ENCODE peak calls at places on chromosomes 6 and 20, in five cellular contexts. One of them, this sample, is unnamed.

GRCh38 chr6:4320860-4321259 is 185.5 kb upstream of the ECI2 start:
- DNase-seq in mesothelial cell of epicardium: no peak
- DNase-seq in H9: no peak
- DNase-seq in foreskin fibroblast: peak; percentile 91
- DNase-seq in lower leg skin: no peak
- DNase-seq in this sample: no peak

GRCh38 chr20:33927703-33928102 is 66.0 kb upstream of the RALY start:
- DNase-seq in mesothelial cell of epicardium: no peak
- DNase-seq in lower leg skin: no peak
- DNase-seq in foreskin fibroblast: no peak
- DNase-seq in H9: no peak
- DNase-seq in this sample: no peak

GRCh38 chr6:166411271-166411670 is 28.5 kb upstream of the MPC1 start:
- DNase-seq in H9: no peak
- DNase-seq in lower leg skin: no peak
- DNase-seq in mesothelial cell of epicardium: no peak
- DNase-seq in foreskin fibroblast: no peak
- DNase-seq in this sample: no peak

GRCh38 chr6:24493945-24494725 is 634 bp upstream of the ALDH5A1 start:
- DNase-seq in H9: no peak
- DNase-seq in mesothelial cell of epicardium: no peak
- DNase-seq in foreskin fibroblast: no peak
- DNase-seq in lower leg skin: no peak
- DNase-seq in this sample: no peak

GRCh38 chr6:151263967-151264366 is 24.2 kb downstream of the AKAP12 start:
- DNase-seq in mesothelial cell of epicardium: no peak
- DNase-seq in H9: no peak
- DNase-seq in foreskin fibroblast: peak; percentile 44
- DNase-seq in lower leg skin: no peak
- DNase-seq in this sample: no peak

GRCh38 chr20:32681175-32682084 is 7.7 kb upstream of the C20orf203 start:
- DNase-seq in lower leg skin: no peak
- DNase-seq in H9: peak; percentile 83
- DNase-seq in foreskin fibroblast: peak; percentile 54
- DNase-seq in mesothelial cell of epicardium: peak; percentile 59
- DNase-seq in this sample: peak; percentile 49

GRCh38 chr6:46676604-46677313 is 10.9 kb upstream of the TDRD6 start:
- DNase-seq in mesothelial cell of epicardium: no peak
- DNase-seq in foreskin fibroblast: no peak
- DNase-seq in lower leg skin: no peak
- DNase-seq in H9: no peak
- DNase-seq in this sample: no peak

GRCh38 chr6:33975631-33976424 is 170.1 kb downstream of the GRM4 start:
- DNase-seq in foreskin fibroblast: no peak
- DNase-seq in lower leg skin: peak; percentile 81
- DNase-seq in H9: peak; percentile 52
- DNase-seq in mesothelial cell of epicardium: no peak
- DNase-seq in this sample: peak; percentile 41

GRCh38 chr20:37223053-37223452 is 38.6 kb downstream of the GHRH start:
- DNase-seq in foreskin fibroblast: peak; percentile 95
- DNase-seq in mesothelial cell of epicardium: no peak
- DNase-seq in H9: no peak
- DNase-seq in lower leg skin: peak; percentile 74
- DNase-seq in this sample: no peak

GRCh38 chr20:1171461-1172093 is 13.2 kb downstream of the TMEM74B start:
- DNase-seq in H9: peak; percentile 77
- DNase-seq in lower leg skin: no peak
- DNase-seq in foreskin fibroblast: peak; percentile 60
- DNase-seq in mesothelial cell of epicardium: peak; percentile 71
- DNase-seq in this sample: peak; percentile 60

GRCh38 chr20:59598625-59599310 is 5.6 kb upstream of the PHACTR3 start:
- DNase-seq in foreskin fibroblast: peak; percentile 10
- DNase-seq in lower leg skin: no peak
- DNase-seq in mesothelial cell of epicardium: peak; percentile 54
- DNase-seq in H9: peak; percentile 70
- DNase-seq in this sample: peak; percentile 69

GRCh38 chr6:139940741-139941712 is 566.6 kb upstream of the CITED2 start:
- DNase-seq in lower leg skin: no peak
- DNase-seq in H9: no peak
- DNase-seq in foreskin fibroblast: no peak
- DNase-seq in mesothelial cell of epicardium: no peak
- DNase-seq in this sample: no peak

GRCh38 chr20:62837790-62838458 is 21.1 kb downstream of the COL9A3 start:
- DNase-seq in H9: no peak
- DNase-seq in lower leg skin: peak; percentile 93
- DNase-seq in foreskin fibroblast: peak; percentile 88
- DNase-seq in mesothelial cell of epicardium: no peak
- DNase-seq in this sample: no peak

GRCh38 chr6:29722773-29723665 is at the start of gene HLA-F:
- DNase-seq in foreskin fibroblast: peak; percentile 87
- DNase-seq in H9: peak; percentile 81
- DNase-seq in mesothelial cell of epicardium: peak; percentile 66
- DNase-seq in lower leg skin: peak; percentile 98
- DNase-seq in this sample: peak; percentile 48
- TF ChIP-seq CTCF in foreskin fibroblast: no peak
- TF ChIP-seq CTCF in H9: peak; percentile 24
- TF ChIP-seq CTCF in mesothelial cell of epicardium: no peak
- TF ChIP-seq CTCF in lower leg skin: no peak
- TF ChIP-seq CTCF in this sample: no peak

GRCh38 chr6:158991017-158991723 is 8.8 kb downstream of the RSPH3 start:
- DNase-seq in H9: peak; percentile 63
- DNase-seq in mesothelial cell of epicardium: no peak
- DNase-seq in lower leg skin: no peak
- DNase-seq in foreskin fibroblast: no peak
- DNase-seq in this sample: no peak
- TF ChIP-seq CTCF in H9: peak; percentile 50
- TF ChIP-seq CTCF in mesothelial cell of epicardium: no peak
- TF ChIP-seq CTCF in lower leg skin: no peak
- TF ChIP-seq CTCF in foreskin fibroblast: no peak
- TF ChIP-seq CTCF in this sample: no peak

GRCh38 chr6:14470697-14471096 is 353.1 kb downstream of the CD83 start:
- DNase-seq in mesothelial cell of epicardium: no peak
- DNase-seq in lower leg skin: no peak
- DNase-seq in H9: no peak
- DNase-seq in foreskin fibroblast: no peak
- DNase-seq in this sample: no peak

GRCh38 chr6:14464716-14465115 is 347.1 kb downstream of the CD83 start:
- DNase-seq in foreskin fibroblast: no peak
- DNase-seq in mesothelial cell of epicardium: no peak
- DNase-seq in lower leg skin: no peak
- DNase-seq in H9: no peak
- DNase-seq in this sample: no peak

GRCh38 chr6:14466278-14466677 is 348.7 kb downstream of the CD83 start:
- DNase-seq in lower leg skin: no peak
- DNase-seq in H9: no peak
- DNase-seq in foreskin fibroblast: peak; percentile 46
- DNase-seq in mesothelial cell of epicardium: no peak
- DNase-seq in this sample: no peak

GRCh38 chr6:14467591-14467990 is 350.0 kb downstream of the CD83 start:
- DNase-seq in lower leg skin: no peak
- DNase-seq in foreskin fibroblast: peak; percentile 83
- DNase-seq in mesothelial cell of epicardium: no peak
- DNase-seq in H9: no peak
- DNase-seq in this sample: no peak

DNA sequence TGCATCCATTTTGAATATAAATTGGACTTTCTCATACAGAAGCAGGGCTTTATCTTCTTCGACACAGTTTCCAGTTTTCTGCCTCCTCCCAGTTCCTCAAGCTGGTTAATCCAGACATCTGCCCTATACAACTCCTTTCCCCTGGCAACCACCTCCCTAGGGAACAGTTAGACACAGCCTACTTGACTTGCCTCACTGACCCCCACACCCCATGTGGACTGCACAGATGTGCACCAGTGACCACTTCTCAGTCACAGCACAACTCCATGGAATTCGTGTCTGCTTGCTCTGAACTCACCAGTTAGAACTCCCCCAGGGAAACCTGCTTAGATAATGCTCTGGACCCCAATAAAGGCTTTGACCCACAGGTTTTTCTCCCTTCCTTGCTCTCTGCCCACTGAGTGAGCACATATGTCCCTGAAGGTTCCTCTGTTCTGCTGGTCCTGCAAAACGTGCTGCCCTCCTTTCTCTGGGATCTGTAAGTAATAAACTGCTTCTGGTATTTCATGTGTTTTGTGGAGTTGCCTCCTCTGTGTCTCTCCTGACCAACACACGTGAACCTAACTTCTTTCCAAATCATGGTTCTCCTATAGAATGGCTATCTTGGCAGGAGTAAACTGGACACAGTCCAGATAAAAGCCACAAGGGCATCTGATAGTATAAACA is 351.2 kb downstream of the CD83 start:
- DNase-seq in lower leg skin: no peak
- DNase-seq in H9: no peak
- DNase-seq in foreskin fibroblast: peak; percentile 31
- DNase-seq in mesothelial cell of epicardium: no peak
- DNase-seq in this sample: no peak
- TF ChIP-seq CTCF in lower leg skin: no peak
- TF ChIP-seq CTCF in H9: no peak
- TF ChIP-seq CTCF in foreskin fibroblast: no peak
- TF ChIP-seq CTCF in mesothelial cell of epicardium: no peak
- TF ChIP-seq CTCF in this sample: no peak

GRCh38 chr20:2217857-2218529 is 77.8 kb upstream of the TGM3 start:
- DNase-seq in lower leg skin: no peak
- DNase-seq in mesothelial cell of epicardium: no peak
- DNase-seq in H9: no peak
- DNase-seq in foreskin fibroblast: no peak
- DNase-seq in this sample: no peak
- TF ChIP-seq CTCF in lower leg skin: no peak
- TF ChIP-seq CTCF in mesothelial cell of epicardium: no peak
- TF ChIP-seq CTCF in H9: no peak
- TF ChIP-seq CTCF in foreskin fibroblast: no peak
- TF ChIP-seq CTCF in this sample: no peak

GRCh38 chr6:19137419-19138035 is 699.6 kb upstream of the ID4 start:
- DNase-seq in foreskin fibroblast: no peak
- DNase-seq in lower leg skin: no peak
- DNase-seq in H9: no peak
- DNase-seq in mesothelial cell of epicardium: no peak
- DNase-seq in this sample: no peak

GRCh38 chr6:19135706-19136105 is 701.5 kb upstream of the ID4 start:
- DNase-seq in H9: no peak
- DNase-seq in foreskin fibroblast: no peak
- DNase-seq in mesothelial cell of epicardium: no peak
- DNase-seq in lower leg skin: no peak
- DNase-seq in this sample: no peak
- TF ChIP-seq CTCF in H9: no peak
- TF ChIP-seq CTCF in foreskin fibroblast: no peak
- TF ChIP-seq CTCF in mesothelial cell of epicardium: no peak
- TF ChIP-seq CTCF in lower leg skin: no peak
- TF ChIP-seq CTCF in this sample: no peak

GRCh38 chr6:125953502-125953875 is 3.1 kb upstream of the HINT3 start:
- DNase-seq in H9: peak; percentile 87
- DNase-seq in lower leg skin: no peak
- DNase-seq in mesothelial cell of epicardium: no peak
- DNase-seq in foreskin fibroblast: no peak
- DNase-seq in this sample: no peak
- TF ChIP-seq CTCF in H9: peak; percentile 60
- TF ChIP-seq CTCF in lower leg skin: no peak
- TF ChIP-seq CTCF in mesothelial cell of epicardium: no peak
- TF ChIP-seq CTCF in foreskin fibroblast: no peak
- TF ChIP-seq CTCF in this sample: no peak

DNA sequence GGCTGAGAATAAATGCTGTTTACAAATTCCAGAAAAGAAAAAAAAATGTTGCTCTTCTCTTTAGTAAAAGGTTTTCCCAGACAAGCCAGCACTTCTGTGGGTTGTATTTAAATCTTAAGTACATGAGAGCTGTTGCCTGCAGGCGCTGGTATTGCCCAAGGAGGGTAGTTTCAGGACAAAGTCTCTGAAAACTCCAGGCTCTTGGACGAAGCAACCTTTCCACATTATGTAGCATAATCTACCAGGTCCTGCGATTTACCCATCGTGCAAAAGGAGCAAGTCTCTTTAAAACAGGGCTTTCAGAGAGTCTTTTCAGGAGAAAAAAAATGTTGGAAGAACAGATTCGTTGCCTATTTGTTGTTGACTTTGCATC is 65.6 kb downstream of the PLG start:
- DNase-seq in lower leg skin: no peak
- DNase-seq in foreskin fibroblast: no peak
- DNase-seq in H9: no peak
- DNase-seq in mesothelial cell of epicardium: no peak
- DNase-seq in this sample: no peak
- TF ChIP-seq CTCF in lower leg skin: no peak
- TF ChIP-seq CTCF in foreskin fibroblast: no peak
- TF ChIP-seq CTCF in H9: peak; percentile 33
- TF ChIP-seq CTCF in mesothelial cell of epicardium: no peak
- TF ChIP-seq CTCF in this sample: no peak